ENCODE peak calls at places on chromosomes 1 and 21, in seven cellular contexts. One of them, this sample, is unnamed.
A peak's percentile ranks its signal among the peaks of the same experiment; 100 is the strongest.

GRCh38 chr1:31549807-31550620 is 26.3 kb upstream of the TINAGL1 start:
- DNase-seq in stimulated activated CD8-positive, alpha-beta memory T cell treated with anti-CD3 and anti-CD28 coated beads, Interleukin-7, amount 100 ng/mL, for 24 hours: no peak
- DNase-seq in RWPE2: no peak
- DNase-seq in ecto neural progenitor cell: no peak
- DNase-seq in SW 1271: no peak
- DNase-seq in NCI-H2029: no peak
- DNase-seq in anterior cingulate cortex: no peak
- DNase-seq in this sample: no peak

GRCh38 chr1:25561426-25562100 is 18.2 kb downstream of the LDLRAP1 start:
- DNase-seq in stimulated activated CD8-positive, alpha-beta memory T cell treated with anti-CD3 and anti-CD28 coated beads, Interleukin-7, amount 100 ng/mL, for 24 hours: no peak
- DNase-seq in RWPE2: no peak
- DNase-seq in ecto neural progenitor cell: no peak
- DNase-seq in SW 1271: no peak
- DNase-seq in NCI-H2029: no peak
- DNase-seq in anterior cingulate cortex: no peak
- DNase-seq in this sample: no peak

GRCh38 chr1:155077758-155078495 is 710 bp upstream of the EFNA3 start:
- DNase-seq in stimulated activated CD8-positive, alpha-beta memory T cell treated with anti-CD3 and anti-CD28 coated beads, Interleukin-7, amount 100 ng/mL, for 24 hours: no peak
- DNase-seq in RWPE2: no peak
- DNase-seq in ecto neural progenitor cell: no peak
- DNase-seq in SW 1271: no peak
- DNase-seq in NCI-H2029: no peak
- DNase-seq in anterior cingulate cortex: no peak
- DNase-seq in this sample: no peak

GRCh38 chr1:22903113-22903512 is 69.6 kb downstream of the LACTBL1 start:
- DNase-seq in stimulated activated CD8-positive, alpha-beta memory T cell treated with anti-CD3 and anti-CD28 coated beads, Interleukin-7, amount 100 ng/mL, for 24 hours: no peak
- DNase-seq in RWPE2: no peak
- DNase-seq in ecto neural progenitor cell: no peak
- DNase-seq in SW 1271: no peak
- DNase-seq in NCI-H2029: no peak
- DNase-seq in anterior cingulate cortex: no peak
- DNase-seq in this sample: no peak

GRCh38 chr1:26015358-26015757 is 6.2 kb upstream of the EXTL1 start:
- DNase-seq in stimulated activated CD8-positive, alpha-beta memory T cell treated with anti-CD3 and anti-CD28 coated beads, Interleukin-7, amount 100 ng/mL, for 24 hours: no peak
- DNase-seq in RWPE2: no peak
- DNase-seq in ecto neural progenitor cell: no peak
- DNase-seq in SW 1271: no peak
- DNase-seq in NCI-H2029: no peak
- DNase-seq in anterior cingulate cortex: no peak
- DNase-seq in this sample: no peak

GRCh38 chr1:184299076-184299790 is 87.6 kb upstream of the C1orf21 start:
- DNase-seq in stimulated activated CD8-positive, alpha-beta memory T cell treated with anti-CD3 and anti-CD28 coated beads, Interleukin-7, amount 100 ng/mL, for 24 hours: no peak
- DNase-seq in RWPE2: no peak
- DNase-seq in ecto neural progenitor cell: no peak
- DNase-seq in SW 1271: peak; percentile 39
- DNase-seq in NCI-H2029: no peak
- DNase-seq in anterior cingulate cortex: no peak
- DNase-seq in this sample: no peak

GRCh38 chr1:154469844-154470417 is 32.1 kb upstream of the TDRD10 start:
- DNase-seq in stimulated activated CD8-positive, alpha-beta memory T cell treated with anti-CD3 and anti-CD28 coated beads, Interleukin-7, amount 100 ng/mL, for 24 hours: no peak
- DNase-seq in RWPE2: no peak
- DNase-seq in ecto neural progenitor cell: no peak
- DNase-seq in SW 1271: no peak
- DNase-seq in NCI-H2029: no peak
- DNase-seq in anterior cingulate cortex: no peak
- DNase-seq in this sample: no peak

GRCh38 chr1:198935371-198935921 is 296.6 kb downstream of the PTPRC start:
- DNase-seq in stimulated activated CD8-positive, alpha-beta memory T cell treated with anti-CD3 and anti-CD28 coated beads, Interleukin-7, amount 100 ng/mL, for 24 hours: peak; percentile 16
- DNase-seq in RWPE2: peak; percentile 95
- DNase-seq in ecto neural progenitor cell: no peak
- DNase-seq in SW 1271: peak; percentile 94
- DNase-seq in NCI-H2029: peak; percentile 29
- DNase-seq in anterior cingulate cortex: peak; percentile 7
- DNase-seq in this sample: peak; percentile 47

GRCh38 chr1:116868386-116868785 is 41.3 kb upstream of the PTGFRN start:
- DNase-seq in stimulated activated CD8-positive, alpha-beta memory T cell treated with anti-CD3 and anti-CD28 coated beads, Interleukin-7, amount 100 ng/mL, for 24 hours: no peak
- DNase-seq in RWPE2: no peak
- DNase-seq in ecto neural progenitor cell: no peak
- DNase-seq in SW 1271: no peak
- DNase-seq in NCI-H2029: no peak
- DNase-seq in anterior cingulate cortex: no peak
- DNase-seq in this sample: no peak

GRCh38 chr1:227042292-227042691 is 102.2 kb downstream of the COQ8A start:
- DNase-seq in stimulated activated CD8-positive, alpha-beta memory T cell treated with anti-CD3 and anti-CD28 coated beads, Interleukin-7, amount 100 ng/mL, for 24 hours: no peak
- DNase-seq in RWPE2: no peak
- DNase-seq in ecto neural progenitor cell: no peak
- DNase-seq in SW 1271: no peak
- DNase-seq in NCI-H2029: no peak
- DNase-seq in anterior cingulate cortex: no peak
- DNase-seq in this sample: no peak

GRCh38 chr21:36587388-36587787 is 107.5 kb upstream of the CLDN14 start:
- DNase-seq in stimulated activated CD8-positive, alpha-beta memory T cell treated with anti-CD3 and anti-CD28 coated beads, Interleukin-7, amount 100 ng/mL, for 24 hours: no peak
- DNase-seq in RWPE2: no peak
- DNase-seq in ecto neural progenitor cell: no peak
- DNase-seq in SW 1271: no peak
- DNase-seq in NCI-H2029: no peak
- DNase-seq in anterior cingulate cortex: no peak
- DNase-seq in this sample: no peak

GRCh38 chr21:36966846-36967657 is 583 bp upstream of the HLCS start:
- DNase-seq in stimulated activated CD8-positive, alpha-beta memory T cell treated with anti-CD3 and anti-CD28 coated beads, Interleukin-7, amount 100 ng/mL, for 24 hours: no peak
- DNase-seq in RWPE2: no peak
- DNase-seq in ecto neural progenitor cell: peak; percentile 77
- DNase-seq in SW 1271: no peak
- DNase-seq in NCI-H2029: no peak
- DNase-seq in anterior cingulate cortex: no peak
- DNase-seq in this sample: no peak

GRCh38 chr1:202623075-202623474 is 87.2 kb downstream of the SYT2 start:
- DNase-seq in stimulated activated CD8-positive, alpha-beta memory T cell treated with anti-CD3 and anti-CD28 coated beads, Interleukin-7, amount 100 ng/mL, for 24 hours: no peak
- DNase-seq in RWPE2: no peak
- DNase-seq in ecto neural progenitor cell: no peak
- DNase-seq in SW 1271: no peak
- DNase-seq in NCI-H2029: no peak
- DNase-seq in anterior cingulate cortex: no peak
- DNase-seq in this sample: no peak

GRCh38 chr1:44016875-44017400 is 14.3 kb downstream of the SLC6A9 start:
- DNase-seq in stimulated activated CD8-positive, alpha-beta memory T cell treated with anti-CD3 and anti-CD28 coated beads, Interleukin-7, amount 100 ng/mL, for 24 hours: no peak
- DNase-seq in RWPE2: no peak
- DNase-seq in ecto neural progenitor cell: no peak
- DNase-seq in SW 1271: no peak
- DNase-seq in NCI-H2029: no peak
- DNase-seq in anterior cingulate cortex: no peak
- DNase-seq in this sample: no peak

GRCh38 chr21:38384675-38385074 is 113.6 kb downstream of the ERG start:
- DNase-seq in stimulated activated CD8-positive, alpha-beta memory T cell treated with anti-CD3 and anti-CD28 coated beads, Interleukin-7, amount 100 ng/mL, for 24 hours: no peak
- DNase-seq in RWPE2: no peak
- DNase-seq in ecto neural progenitor cell: no peak
- DNase-seq in SW 1271: no peak
- DNase-seq in NCI-H2029: no peak
- DNase-seq in anterior cingulate cortex: no peak
- DNase-seq in this sample: no peak